ENCODE peak calls at places on chromosome 4, in nine cellular contexts. One of them, this sample, is unnamed.

GRCh38 chr4:182895791-182896292 is 21.3 kb downstream of the DCTD start:
- DNase-seq in breast epithelium: no peak
- DNase-seq in GM12892: no peak
- DNase-seq in K562: no peak
- DNase-seq in SK-N-MC: no peak
- DNase-seq in SK-N-SH: no peak
- DNase-seq in esophagus muscularis mucosa: no peak
- DNase-seq in HL-60: no peak
- DNase-seq in GM23338: no peak
- DNase-seq in this sample: peak; percentile 35

GRCh38 chr4:81786063-81786763 is 314.5 kb upstream of the RASGEF1B start:
- DNase-seq in breast epithelium: no peak
- DNase-seq in GM12892: no peak
- DNase-seq in K562: peak; percentile 45
- DNase-seq in SK-N-MC: peak; percentile 48
- DNase-seq in SK-N-SH: no peak
- DNase-seq in esophagus muscularis mucosa: no peak
- DNase-seq in HL-60: no peak
- DNase-seq in GM23338: no peak
- DNase-seq in this sample: no peak

GRCh38 chr4:19961092-19961491 is 290.6 kb upstream of the SLIT2 start:
- DNase-seq in breast epithelium: no peak
- DNase-seq in GM12892: no peak
- DNase-seq in K562: no peak
- DNase-seq in SK-N-MC: no peak
- DNase-seq in SK-N-SH: no peak
- DNase-seq in esophagus muscularis mucosa: no peak
- DNase-seq in HL-60: no peak
- DNase-seq in GM23338: no peak
- DNase-seq in this sample: no peak

GRCh38 chr4:183808102-183808466 is 97.0 kb upstream of the STOX2 start:
- DNase-seq in breast epithelium: no peak
- DNase-seq in GM12892: no peak
- DNase-seq in K562: no peak
- DNase-seq in SK-N-MC: no peak
- DNase-seq in SK-N-SH: no peak
- DNase-seq in esophagus muscularis mucosa: no peak
- DNase-seq in HL-60: no peak
- DNase-seq in GM23338: peak; percentile 37
- DNase-seq in this sample: no peak

GRCh38 chr4:16524379-16524778 is 298.1 kb upstream of the TAPT1 start:
- DNase-seq in breast epithelium: no peak
- DNase-seq in GM12892: no peak
- DNase-seq in K562: no peak
- DNase-seq in SK-N-MC: no peak
- DNase-seq in SK-N-SH: no peak
- DNase-seq in esophagus muscularis mucosa: no peak
- DNase-seq in HL-60: no peak
- DNase-seq in GM23338: no peak
- DNase-seq in this sample: no peak

GRCh38 chr4:8439168-8439567 is 1.4 kb downstream of the ACOX3 start:
- DNase-seq in breast epithelium: peak; percentile 33
- DNase-seq in GM12892: no peak
- DNase-seq in K562: no peak
- DNase-seq in SK-N-MC: no peak
- DNase-seq in SK-N-SH: no peak
- DNase-seq in esophagus muscularis mucosa: no peak
- DNase-seq in HL-60: no peak
- DNase-seq in GM23338: no peak
- DNase-seq in this sample: no peak

GRCh38 chr4:151218343-151218742 is 58.6 kb upstream of the PRSS48 start:
- DNase-seq in breast epithelium: no peak
- DNase-seq in GM12892: no peak
- DNase-seq in K562: no peak
- DNase-seq in SK-N-MC: no peak
- DNase-seq in SK-N-SH: no peak
- DNase-seq in esophagus muscularis mucosa: no peak
- DNase-seq in HL-60: no peak
- DNase-seq in GM23338: no peak
- DNase-seq in this sample: no peak

GRCh38 chr4:3791910-3792542 is 25.8 kb downstream of the ADRA2C start:
- DNase-seq in breast epithelium: no peak
- DNase-seq in GM12892: no peak
- DNase-seq in K562: peak; percentile 49
- DNase-seq in SK-N-MC: no peak
- DNase-seq in SK-N-SH: no peak
- DNase-seq in esophagus muscularis mucosa: no peak
- DNase-seq in HL-60: no peak
- DNase-seq in GM23338: peak; percentile 85
- DNase-seq in this sample: no peak

DNA sequence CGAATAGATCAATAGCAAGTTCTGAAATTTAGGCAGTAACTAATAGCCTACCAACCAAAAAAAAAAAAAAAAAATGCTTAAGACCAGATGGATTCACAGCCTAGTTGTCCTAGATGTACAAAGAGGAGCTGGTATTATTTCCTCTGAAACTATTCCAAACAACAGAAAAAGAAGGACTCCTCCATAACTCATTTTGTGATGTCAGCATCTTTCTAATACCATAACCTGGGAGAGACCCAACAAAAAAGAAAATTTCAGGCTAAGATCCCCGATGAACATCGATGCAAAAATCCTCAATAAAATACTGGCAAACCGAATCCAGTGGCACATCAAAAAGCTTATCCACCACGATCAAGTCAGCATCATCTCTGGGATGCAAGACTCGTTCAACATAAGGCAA is 1557.9 kb downstream of the C4orf33 start:
- DNase-seq in breast epithelium: no peak
- DNase-seq in GM12892: no peak
- DNase-seq in K562: no peak
- DNase-seq in SK-N-MC: no peak
- DNase-seq in SK-N-SH: no peak
- DNase-seq in esophagus muscularis mucosa: no peak
- DNase-seq in HL-60: no peak
- DNase-seq in GM23338: no peak
- DNase-seq in this sample: no peak
- TF ChIP-seq POLR2AphosphoS5 in breast epithelium: no peak
- TF ChIP-seq POLR2AphosphoS5 in GM12892: no peak
- TF ChIP-seq POLR2AphosphoS5 in K562: no peak
- TF ChIP-seq POLR2AphosphoS5 in SK-N-MC: no peak
- TF ChIP-seq POLR2AphosphoS5 in SK-N-SH: no peak
- TF ChIP-seq POLR2AphosphoS5 in esophagus muscularis mucosa: no peak
- TF ChIP-seq POLR2AphosphoS5 in HL-60: no peak
- TF ChIP-seq POLR2AphosphoS5 in GM23338: no peak
- TF ChIP-seq POLR2AphosphoS5 in this sample: no peak

GRCh38 chr4:107989537-107990386 is at the start of gene HADH:
- DNase-seq in breast epithelium: peak; percentile 95
- DNase-seq in GM12892: peak; percentile 82
- DNase-seq in K562: peak; percentile 97
- DNase-seq in SK-N-MC: peak; percentile 30
- DNase-seq in SK-N-SH: peak; percentile 97
- DNase-seq in esophagus muscularis mucosa: peak; percentile 98
- DNase-seq in HL-60: peak; percentile 74
- DNase-seq in GM23338: peak; percentile 89
- DNase-seq in this sample: peak; percentile 99

GRCh38 chr4:107991945-107992625 is 2.4 kb downstream of the HADH start:
- DNase-seq in breast epithelium: no peak
- DNase-seq in GM12892: no peak
- DNase-seq in K562: peak; percentile 32
- DNase-seq in SK-N-MC: no peak
- DNase-seq in SK-N-SH: no peak
- DNase-seq in esophagus muscularis mucosa: no peak
- DNase-seq in HL-60: no peak
- DNase-seq in GM23338: no peak
- DNase-seq in this sample: no peak

GRCh38 chr4:107988763-107989035 is 990 bp upstream of the HADH start:
- DNase-seq in breast epithelium: no peak
- DNase-seq in GM12892: no peak
- DNase-seq in K562: no peak
- DNase-seq in SK-N-MC: no peak
- DNase-seq in SK-N-SH: no peak
- DNase-seq in esophagus muscularis mucosa: no peak
- DNase-seq in HL-60: no peak
- DNase-seq in GM23338: peak; percentile 8
- DNase-seq in this sample: no peak

GRCh38 chr4:107989162-107989536 is 540 bp upstream of the HADH start:
- DNase-seq in breast epithelium: no peak
- DNase-seq in GM12892: no peak
- DNase-seq in K562: no peak
- DNase-seq in SK-N-MC: no peak
- DNase-seq in SK-N-SH: no peak
- DNase-seq in esophagus muscularis mucosa: no peak
- DNase-seq in HL-60: no peak
- DNase-seq in GM23338: no peak
- DNase-seq in this sample: no peak

DNA sequence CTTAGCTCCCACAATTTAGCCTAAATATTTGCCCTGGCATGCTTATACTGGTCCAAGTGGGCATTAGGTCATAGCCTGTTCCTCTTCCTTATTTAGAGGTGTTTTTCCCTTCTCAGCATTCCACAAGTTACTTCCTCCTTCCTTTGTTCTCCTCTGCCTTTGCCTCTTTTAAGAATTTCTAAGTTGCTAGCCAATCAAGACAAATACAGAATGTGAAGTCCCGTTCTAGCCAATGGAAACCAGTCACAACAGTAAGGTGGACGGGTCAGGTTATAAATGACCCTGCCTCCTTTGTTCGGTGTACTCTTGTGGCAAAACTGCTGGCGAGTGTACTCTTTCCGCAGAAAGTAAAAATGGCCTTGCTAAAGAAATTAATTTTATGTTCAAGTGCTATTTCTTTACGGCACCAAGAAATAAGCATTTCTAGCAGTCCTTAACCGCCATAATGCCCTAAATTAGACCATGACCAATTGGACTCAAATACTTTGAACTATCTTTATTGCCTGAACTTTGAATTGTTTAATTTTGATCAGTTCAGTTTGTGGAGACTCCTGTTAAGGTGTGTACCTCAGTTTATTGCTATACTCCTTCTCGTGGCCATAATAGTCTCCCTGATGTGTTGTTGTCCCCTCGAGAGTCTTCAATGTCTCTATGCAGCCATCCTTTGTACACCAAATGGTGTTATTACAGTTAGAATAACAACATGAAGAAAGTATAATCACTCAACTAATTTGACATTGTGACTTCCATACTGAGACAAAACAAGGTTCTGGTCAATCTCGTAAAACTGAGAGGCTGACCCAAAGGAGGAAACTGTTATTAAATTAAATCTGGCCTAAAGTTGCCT is 1.6 kb upstream of the HADH start:
- DNase-seq in breast epithelium: peak; percentile 59
- DNase-seq in GM12892: no peak
- DNase-seq in K562: no peak
- DNase-seq in SK-N-MC: no peak
- DNase-seq in SK-N-SH: no peak
- DNase-seq in esophagus muscularis mucosa: no peak
- DNase-seq in HL-60: no peak
- DNase-seq in GM23338: peak; percentile 43
- DNase-seq in this sample: no peak
- TF ChIP-seq POLR2AphosphoS5 in breast epithelium: peak; percentile 52
- TF ChIP-seq POLR2AphosphoS5 in GM12892: no peak
- TF ChIP-seq POLR2AphosphoS5 in K562: no peak
- TF ChIP-seq POLR2AphosphoS5 in SK-N-MC: no peak
- TF ChIP-seq POLR2AphosphoS5 in SK-N-SH: no peak
- TF ChIP-seq POLR2AphosphoS5 in esophagus muscularis mucosa: peak; percentile 52
- TF ChIP-seq POLR2AphosphoS5 in HL-60: no peak
- TF ChIP-seq POLR2AphosphoS5 in GM23338: no peak
- TF ChIP-seq POLR2AphosphoS5 in this sample: no peak

DNA sequence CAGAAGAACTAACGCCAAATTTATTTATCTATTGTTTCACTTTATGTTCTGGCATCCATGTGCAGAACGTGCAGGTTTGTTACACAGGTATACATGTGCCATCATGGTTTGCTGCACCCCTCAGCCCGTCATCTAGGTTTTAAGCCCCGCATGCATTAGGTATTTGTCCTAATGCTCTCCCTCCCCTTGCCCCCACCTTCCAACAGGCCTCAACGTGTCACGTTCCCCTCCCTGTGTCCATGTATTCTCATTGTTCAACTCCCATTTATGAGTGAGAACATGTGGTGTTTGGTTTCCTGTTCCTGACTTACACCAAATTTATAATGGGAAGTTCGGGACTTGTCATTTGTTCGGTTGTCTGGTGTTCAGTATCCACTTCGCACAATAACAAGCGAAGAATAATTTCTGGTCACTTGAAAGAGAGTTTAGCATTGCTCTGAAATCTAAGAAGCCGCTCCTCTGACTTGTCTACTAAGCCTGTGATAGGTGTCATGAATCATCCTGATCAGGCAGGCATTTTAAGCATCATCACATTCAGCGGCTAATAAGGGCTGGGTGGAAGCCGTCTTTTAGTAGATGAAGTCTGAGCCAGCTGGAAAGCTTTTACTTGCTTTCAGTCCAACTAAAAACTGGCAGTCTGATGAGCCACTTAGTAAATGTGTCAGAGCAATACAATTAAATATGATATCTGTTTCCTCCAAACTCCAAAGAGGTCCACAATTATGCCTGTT is 1065.7 kb upstream of the PABPC4L start:
- DNase-seq in breast epithelium: no peak
- DNase-seq in GM12892: no peak
- DNase-seq in K562: no peak
- DNase-seq in SK-N-MC: no peak
- DNase-seq in SK-N-SH: no peak
- DNase-seq in esophagus muscularis mucosa: no peak
- DNase-seq in HL-60: no peak
- DNase-seq in GM23338: no peak
- DNase-seq in this sample: no peak
- TF ChIP-seq POLR2AphosphoS5 in breast epithelium: no peak
- TF ChIP-seq POLR2AphosphoS5 in GM12892: no peak
- TF ChIP-seq POLR2AphosphoS5 in K562: no peak
- TF ChIP-seq POLR2AphosphoS5 in SK-N-MC: no peak
- TF ChIP-seq POLR2AphosphoS5 in SK-N-SH: no peak
- TF ChIP-seq POLR2AphosphoS5 in esophagus muscularis mucosa: no peak
- TF ChIP-seq POLR2AphosphoS5 in HL-60: no peak
- TF ChIP-seq POLR2AphosphoS5 in GM23338: no peak
- TF ChIP-seq POLR2AphosphoS5 in this sample: no peak

GRCh38 chr4:125314676-125315570 is at the start of gene FAT4:
- DNase-seq in breast epithelium: peak; percentile 85
- DNase-seq in GM12892: no peak
- DNase-seq in K562: peak; percentile 35
- DNase-seq in SK-N-MC: peak; percentile 68
- DNase-seq in SK-N-SH: peak; percentile 89
- DNase-seq in esophagus muscularis mucosa: peak; percentile 97
- DNase-seq in HL-60: peak; percentile 5
- DNase-seq in GM23338: peak; percentile 94
- DNase-seq in this sample: peak; percentile 91
- TF ChIP-seq POLR2AphosphoS5 in breast epithelium: peak; percentile 55
- TF ChIP-seq POLR2AphosphoS5 in GM12892: no peak
- TF ChIP-seq POLR2AphosphoS5 in K562: no peak
- TF ChIP-seq POLR2AphosphoS5 in SK-N-MC: peak; percentile 85
- TF ChIP-seq POLR2AphosphoS5 in SK-N-SH: peak; percentile 69
- TF ChIP-seq POLR2AphosphoS5 in esophagus muscularis mucosa: peak; percentile 87
- TF ChIP-seq POLR2AphosphoS5 in HL-60: no peak
- TF ChIP-seq POLR2AphosphoS5 in GM23338: no peak
- TF ChIP-seq POLR2AphosphoS5 in this sample: peak; percentile 81